ENCODE peak calls at places on chromosome 5, in seven cellular contexts. E is fibroblast of mammary gland, B is cortex of kidney, W is T-helper 1 cell, M is WTC11, Q is A549, J is T-cell. I is an unnamed sample.

GRCh38 chr5:82799346-82800077 is 277.7 kb downstream of the TMEM167A start:
- DNase-seq in W (no peak), Q (no peak), J (no peak), E (no peak), B (no peak), M (no peak), I (no peak)

GRCh38 chr5:61307611-61308010 is 24.4 kb upstream of the ZSWIM6 start:
- DNase-seq in M (no peak), W (no peak), B (no peak), E (no peak), Q (no peak), J (no peak), I (no peak)

GRCh38 chr5:54612711-54613110 is 95.2 kb downstream of the SNX18 start:
- DNase-seq in B (no peak), J (no peak), M (no peak), W (no peak), E (no peak), Q (no peak), I (no peak)

GRCh38 chr5:77486344-77486962 is 5.7 kb downstream of the WDR41 start:
- DNase-seq in W (no peak), M (no peak), J (no peak), B (no peak), E (no peak), Q (no peak), I (no peak)

GRCh38 chr5:143874312-143874711 is 62.4 kb downstream of the HMHB1 start:
- DNase-seq in W (no peak), J (no peak), E (no peak), M (no peak), Q (no peak), B (no peak), I (no peak)

GRCh38 chr5:160175438-160176218 is 53.7 kb upstream of the FABP6 start:
- DNase-seq in M (no peak), W (no peak), Q (no peak), E (peak), B (no peak), J (no peak), I (no peak)

GRCh38 chr5:136123236-136123768 is 9.3 kb upstream of the SMAD5 start:
- DNase-seq in W (no peak), E (peak), J (no peak), Q (peak), M (no peak), B (no peak), I (no peak)

GRCh38 chr5:148382961-148383360 is 797 bp upstream of the FBXO38 start:
- DNase-seq in M (no peak), J (no peak), E (no peak), W (no peak), Q (no peak), B (no peak), I (no peak)

GRCh38 chr5:176912115-176912514 is 13.0 kb upstream of the HK3 start:
- DNase-seq in J (no peak), E (no peak), Q (no peak), B (no peak), W (no peak), M (no peak), I (no peak)

GRCh38 chr5:132013006-132013689 is 1.7 kb upstream of the ACSL6 start:
- DNase-seq in Q (no peak), W (no peak), J (no peak), B (no peak), E (no peak), M (peak), I (peak)

GRCh38 chr5:77563475-77563874 is 71.4 kb upstream of the WDR41 start:
- DNase-seq in J (no peak), B (no peak), M (no peak), E (no peak), Q (no peak), W (no peak), I (no peak)

I was measured in glutamatergic neuron.